ENCODE peak calls at places on chromosomes 3 and 15, in ten cellular contexts. One of them, this sample, is unnamed.

GRCh38 chr3:188941103-188941502 is 230.7 kb upstream of the TPRG1 start:
- DNase-seq in Ammon's horn: peak
- DNase-seq in activated T-cell treated with anti-CD3 and anti-CD28 coated beads for 1 hour: no peak
- DNase-seq in H9: no peak
- DNase-seq in NCI-H82: no peak
- DNase-seq in GM03348: no peak
- DNase-seq in ACHN: no peak
- DNase-seq in GM23248: no peak
- DNase-seq in HS-27A: no peak
- DNase-seq in progenitor cell of endocrine pancreas: no peak
- DNase-seq in this sample: no peak

GRCh38 chr15:90790057-90790456 is 72.9 kb downstream of the BLM start:
- DNase-seq in GM23248: no peak
- DNase-seq in GM03348: no peak
- DNase-seq in NCI-H82: no peak
- DNase-seq in HS-27A: no peak
- DNase-seq in activated T-cell treated with anti-CD3 and anti-CD28 coated beads for 1 hour: no peak
- DNase-seq in progenitor cell of endocrine pancreas: no peak
- DNase-seq in H9: no peak
- DNase-seq in Ammon's horn: peak
- DNase-seq in ACHN: no peak
- DNase-seq in this sample: no peak

GRCh38 chr3:32285910-32286309 is 47.4 kb downstream of the CMTM8 start:
- DNase-seq in NCI-H82: no peak
- DNase-seq in GM23248: no peak
- DNase-seq in GM03348: no peak
- DNase-seq in Ammon's horn: no peak
- DNase-seq in ACHN: no peak
- DNase-seq in activated T-cell treated with anti-CD3 and anti-CD28 coated beads for 1 hour: no peak
- DNase-seq in HS-27A: no peak
- DNase-seq in progenitor cell of endocrine pancreas: no peak
- DNase-seq in H9: no peak
- DNase-seq in this sample: no peak

GRCh38 chr3:130442284-130442683 is 74.7 kb upstream of the COL6A6 start:
- DNase-seq in ACHN: no peak
- DNase-seq in NCI-H82: no peak
- DNase-seq in GM03348: no peak
- DNase-seq in activated T-cell treated with anti-CD3 and anti-CD28 coated beads for 1 hour: no peak
- DNase-seq in Ammon's horn: no peak
- DNase-seq in H9: peak
- DNase-seq in HS-27A: no peak
- DNase-seq in GM23248: no peak
- DNase-seq in progenitor cell of endocrine pancreas: no peak
- DNase-seq in this sample: peak

GRCh38 chr3:150414273-150414672 is 6.2 kb downstream of the TSC22D2 start:
- DNase-seq in progenitor cell of endocrine pancreas: no peak
- DNase-seq in Ammon's horn: peak
- DNase-seq in H9: no peak
- DNase-seq in GM23248: peak
- DNase-seq in HS-27A: peak
- DNase-seq in ACHN: peak
- DNase-seq in activated T-cell treated with anti-CD3 and anti-CD28 coated beads for 1 hour: no peak
- DNase-seq in GM03348: no peak
- DNase-seq in NCI-H82: peak
- DNase-seq in this sample: no peak

GRCh38 chr3:42582474-42583070 is 805 bp upstream of the SEC22C start:
- DNase-seq in GM23248: no peak
- DNase-seq in progenitor cell of endocrine pancreas: no peak
- DNase-seq in GM03348: no peak
- DNase-seq in NCI-H82: peak
- DNase-seq in activated T-cell treated with anti-CD3 and anti-CD28 coated beads for 1 hour: no peak
- DNase-seq in HS-27A: no peak
- DNase-seq in Ammon's horn: no peak
- DNase-seq in ACHN: no peak
- DNase-seq in H9: no peak
- DNase-seq in this sample: no peak

GRCh38 chr15:32637704-32638103 is 3.8 kb upstream of the SCG5 start:
- DNase-seq in Ammon's horn: no peak
- DNase-seq in activated T-cell treated with anti-CD3 and anti-CD28 coated beads for 1 hour: no peak
- DNase-seq in GM03348: no peak
- DNase-seq in H9: no peak
- DNase-seq in progenitor cell of endocrine pancreas: no peak
- DNase-seq in ACHN: no peak
- DNase-seq in GM23248: no peak
- DNase-seq in HS-27A: no peak
- DNase-seq in NCI-H82: no peak
- DNase-seq in this sample: no peak

GRCh38 chr3:37074178-37074577 is 80.9 kb downstream of the MLH1 start:
- DNase-seq in Ammon's horn: no peak
- DNase-seq in GM23248: peak
- DNase-seq in H9: no peak
- DNase-seq in activated T-cell treated with anti-CD3 and anti-CD28 coated beads for 1 hour: no peak
- DNase-seq in ACHN: no peak
- DNase-seq in HS-27A: peak
- DNase-seq in GM03348: peak
- DNase-seq in NCI-H82: no peak
- DNase-seq in progenitor cell of endocrine pancreas: no peak
- DNase-seq in this sample: no peak

GRCh38 chr3:38647217-38647970 is 2.1 kb downstream of the SCN5A start:
- DNase-seq in activated T-cell treated with anti-CD3 and anti-CD28 coated beads for 1 hour: no peak
- DNase-seq in HS-27A: no peak
- DNase-seq in GM23248: no peak
- DNase-seq in NCI-H82: no peak
- DNase-seq in H9: no peak
- DNase-seq in GM03348: no peak
- DNase-seq in progenitor cell of endocrine pancreas: no peak
- DNase-seq in ACHN: no peak
- DNase-seq in Ammon's horn: no peak
- DNase-seq in this sample: no peak

GRCh38 chr15:65032823-65033537 is 3.5 kb upstream of the MTFMT start:
- DNase-seq in GM23248: peak
- DNase-seq in progenitor cell of endocrine pancreas: peak
- DNase-seq in HS-27A: no peak
- DNase-seq in activated T-cell treated with anti-CD3 and anti-CD28 coated beads for 1 hour: no peak
- DNase-seq in NCI-H82: peak
- DNase-seq in ACHN: peak
- DNase-seq in Ammon's horn: peak
- DNase-seq in GM03348: peak
- DNase-seq in H9: peak
- DNase-seq in this sample: peak

GRCh38 chr3:146177072-146177936 is 16.3 kb upstream of the PLOD2 start:
- DNase-seq in GM03348: no peak
- DNase-seq in ACHN: no peak
- DNase-seq in H9: no peak
- DNase-seq in progenitor cell of endocrine pancreas: no peak
- DNase-seq in activated T-cell treated with anti-CD3 and anti-CD28 coated beads for 1 hour: no peak
- DNase-seq in HS-27A: no peak
- DNase-seq in NCI-H82: no peak
- DNase-seq in GM23248: peak
- DNase-seq in Ammon's horn: no peak
- DNase-seq in this sample: no peak

GRCh38 chr15:59456114-59456513 is 18.1 kb downstream of the FAM81A start:
- DNase-seq in GM03348: no peak
- DNase-seq in Ammon's horn: no peak
- DNase-seq in GM23248: no peak
- DNase-seq in NCI-H82: no peak
- DNase-seq in activated T-cell treated with anti-CD3 and anti-CD28 coated beads for 1 hour: no peak
- DNase-seq in progenitor cell of endocrine pancreas: no peak
- DNase-seq in ACHN: no peak
- DNase-seq in H9: no peak
- DNase-seq in HS-27A: no peak
- DNase-seq in this sample: no peak

GRCh38 chr3:78976200-78976599 is 791.6 kb downstream of the ROBO1 start:
- DNase-seq in NCI-H82: peak
- DNase-seq in GM03348: no peak
- DNase-seq in progenitor cell of endocrine pancreas: no peak
- DNase-seq in ACHN: no peak
- DNase-seq in GM23248: no peak
- DNase-seq in HS-27A: no peak
- DNase-seq in Ammon's horn: no peak
- DNase-seq in H9: no peak
- DNase-seq in activated T-cell treated with anti-CD3 and anti-CD28 coated beads for 1 hour: no peak
- DNase-seq in this sample: no peak

GRCh38 chr3:180990494-180990893 is 958 bp upstream of the DNAJC19 start:
- DNase-seq in activated T-cell treated with anti-CD3 and anti-CD28 coated beads for 1 hour: no peak
- DNase-seq in ACHN: no peak
- DNase-seq in GM03348: no peak
- DNase-seq in Ammon's horn: no peak
- DNase-seq in HS-27A: no peak
- DNase-seq in GM23248: no peak
- DNase-seq in progenitor cell of endocrine pancreas: no peak
- DNase-seq in NCI-H82: no peak
- DNase-seq in H9: no peak
- DNase-seq in this sample: no peak

GRCh38 chr3:120568198-120568523 is 28.0 kb upstream of the NDUFB4 start:
- DNase-seq in Ammon's horn: peak
- DNase-seq in GM23248: no peak
- DNase-seq in ACHN: no peak
- DNase-seq in activated T-cell treated with anti-CD3 and anti-CD28 coated beads for 1 hour: no peak
- DNase-seq in GM03348: no peak
- DNase-seq in HS-27A: no peak
- DNase-seq in H9: no peak
- DNase-seq in NCI-H82: no peak
- DNase-seq in progenitor cell of endocrine pancreas: no peak
- DNase-seq in this sample: no peak

GRCh38 chr3:134017490-134017889 is 12.2 kb downstream of the SLCO2A1 start:
- DNase-seq in GM23248: no peak
- DNase-seq in NCI-H82: no peak
- DNase-seq in activated T-cell treated with anti-CD3 and anti-CD28 coated beads for 1 hour: no peak
- DNase-seq in Ammon's horn: no peak
- DNase-seq in HS-27A: no peak
- DNase-seq in GM03348: no peak
- DNase-seq in H9: no peak
- DNase-seq in progenitor cell of endocrine pancreas: no peak
- DNase-seq in ACHN: no peak
- DNase-seq in this sample: no peak

GRCh38 chr3:118587847-118588246 is 446.8 kb downstream of the IGSF11 start:
- DNase-seq in H9: no peak
- DNase-seq in GM03348: no peak
- DNase-seq in ACHN: no peak
- DNase-seq in GM23248: no peak
- DNase-seq in Ammon's horn: no peak
- DNase-seq in progenitor cell of endocrine pancreas: no peak
- DNase-seq in NCI-H82: no peak
- DNase-seq in HS-27A: no peak
- DNase-seq in activated T-cell treated with anti-CD3 and anti-CD28 coated beads for 1 hour: no peak
- DNase-seq in this sample: no peak

GRCh38 chr3:167940241-167940640 is 155.5 kb downstream of the GOLIM4 start:
- DNase-seq in activated T-cell treated with anti-CD3 and anti-CD28 coated beads for 1 hour: no peak
- DNase-seq in Ammon's horn: no peak
- DNase-seq in GM23248: peak
- DNase-seq in ACHN: no peak
- DNase-seq in NCI-H82: no peak
- DNase-seq in HS-27A: no peak
- DNase-seq in progenitor cell of endocrine pancreas: no peak
- DNase-seq in H9: no peak
- DNase-seq in GM03348: no peak
- DNase-seq in this sample: no peak

GRCh38 chr3:53551324-53551723 is 56.9 kb downstream of the CACNA1D start:
- DNase-seq in ACHN: no peak
- DNase-seq in GM03348: no peak
- DNase-seq in GM23248: no peak
- DNase-seq in HS-27A: no peak
- DNase-seq in Ammon's horn: no peak
- DNase-seq in activated T-cell treated with anti-CD3 and anti-CD28 coated beads for 1 hour: no peak
- DNase-seq in H9: no peak
- DNase-seq in progenitor cell of endocrine pancreas: no peak
- DNase-seq in NCI-H82: no peak
- DNase-seq in this sample: no peak

GRCh38 chr3:29922990-29923746 is 642.3 kb downstream of the RBMS3 start:
- DNase-seq in GM03348: peak
- DNase-seq in NCI-H82: peak
- DNase-seq in activated T-cell treated with anti-CD3 and anti-CD28 coated beads for 1 hour: no peak
- DNase-seq in progenitor cell of endocrine pancreas: no peak
- DNase-seq in GM23248: peak
- DNase-seq in H9: no peak
- DNase-seq in Ammon's horn: no peak
- DNase-seq in HS-27A: peak
- DNase-seq in ACHN: peak
- DNase-seq in this sample: no peak

GRCh38 chr15:50933353-50933752 is 24.9 kb downstream of the AP4E1 start:
- DNase-seq in HS-27A: no peak
- DNase-seq in ACHN: no peak
- DNase-seq in H9: no peak
- DNase-seq in activated T-cell treated with anti-CD3 and anti-CD28 coated beads for 1 hour: no peak
- DNase-seq in GM23248: no peak
- DNase-seq in progenitor cell of endocrine pancreas: no peak
- DNase-seq in Ammon's horn: no peak
- DNase-seq in GM03348: no peak
- DNase-seq in NCI-H82: no peak
- DNase-seq in this sample: no peak

This sample was measured in iPS DF 19.7.